ENCODE peak calls at places on chromosomes 2 and 18, in eight cellular contexts. L is GM12892, R is transverse colon, G is HCT116, N is suprapubic skin, M is K562, U is stomach, J is HepG2. P is an unnamed sample.

GRCh38 chr2:20438334-20439192 is 8.3 kb upstream of the RHOB start:
- DNase-seq in G (no peak), L (no peak), R (peak), N (no peak), M (no peak), U (no peak), J (peak), P (no peak)

GRCh38 chr18:79988925-79989361 is 580 bp upstream of the TXNL4A start:
- DNase-seq in L (no peak), G (no peak), U (peak), R (peak), N (no peak), J (no peak), M (no peak), P (no peak)

GRCh38 chr2:160417745-160418397 is 75.7 kb downstream of the RBMS1 start:
- DNase-seq in R (no peak), U (no peak), L (no peak), G (no peak), N (no peak), J (no peak), M (no peak), P (no peak)

GRCh38 chr2:207746131-207746530 is 23.6 kb downstream of the FZD5 start:
- DNase-seq in G (peak), L (peak), N (no peak), U (peak), M (peak), J (peak), R (peak), P (no peak)

GRCh38 chr2:115484983-115485382 is 1042.5 kb downstream of the DPP10 start:
- DNase-seq in L (no peak), N (no peak), G (no peak), M (no peak), U (no peak), J (no peak), R (no peak), P (no peak)

GRCh38 chr2:177262137-177262536 is 2.4 kb downstream of the NFE2L2 start:
- DNase-seq in J (no peak), L (no peak), U (no peak), N (no peak), R (no peak), G (no peak), M (no peak), P (no peak)

GRCh38 chr18:12880532-12880892 is 3.5 kb downstream of the PTPN2 start:
- DNase-seq in U (no peak), J (no peak), G (no peak), M (no peak), L (no peak), R (no peak), N (no peak), P (no peak)

GRCh38 chr2:48545244-48545643 is 15.3 kb downstream of the STON1 start:
- DNase-seq in M (peak), J (peak), N (no peak), R (no peak), G (no peak), U (no peak), L (no peak), P (no peak)

GRCh38 chr18:35662293-35663062 is 80.9 kb downstream of the GALNT1 start:
- DNase-seq in G (no peak), R (no peak), M (no peak), N (no peak), U (no peak), J (no peak), L (no peak), P (no peak)

GRCh38 chr18:45110577-45111506 is 430.2 kb downstream of the SETBP1 start:
- DNase-seq in N (peak), L (no peak), J (no peak), R (no peak), G (no peak), M (no peak), U (no peak), P (no peak)

GRCh38 chr2:206296128-206296527 is 21.7 kb downstream of the ZDBF2 start:
- DNase-seq in L (no peak), R (no peak), U (no peak), J (no peak), N (no peak), M (no peak), G (no peak), P (no peak)

GRCh38 chr18:75248426-75249191 is 38.0 kb downstream of the TSHZ1 start:
- DNase-seq in J (no peak), L (no peak), G (no peak), M (no peak), N (no peak), U (no peak), R (no peak), P (no peak)

GRCh38 chr2:27509326-27509725 is 12.7 kb downstream of the GCKR start:
- DNase-seq in R (no peak), L (no peak), U (no peak), J (no peak), N (no peak), G (no peak), M (no peak), P (no peak)

GRCh38 chr2:215911686-215912085 is 101.7 kb downstream of the MREG start:
- DNase-seq in M (no peak), G (no peak), R (no peak), U (no peak), L (no peak), N (no peak), J (no peak), P (no peak)

GRCh38 chr2:62054029-62054791 is 141.7 kb upstream of the B3GNT2 start:
- DNase-seq in G (no peak), U (no peak), R (no peak), M (no peak), J (no peak), L (no peak), N (no peak), P (no peak)

GRCh38 chr2:114949228-114949804 is 506.9 kb downstream of the DPP10 start:
- DNase-seq in N (no peak), J (no peak), M (no peak), U (no peak), G (no peak), L (no peak), R (no peak), P (no peak)

GRCh38 chr2:84965192-84965516 is 5.8 kb upstream of the KCMF1 start:
- DNase-seq in U (no peak), N (no peak), L (no peak), G (no peak), J (no peak), R (no peak), M (no peak), P (no peak)

GRCh38 chr2:84964406-84965191 is 6.4 kb upstream of the KCMF1 start:
- DNase-seq in M (no peak), L (no peak), N (peak), G (no peak), U (no peak), J (no peak), R (no peak), P (no peak)

GRCh38 chr2:84963692-84964405 is 7.1 kb upstream of the KCMF1 start:
- DNase-seq in R (no peak), L (no peak), J (peak), U (no peak), M (no peak), G (no peak), N (peak), P (no peak)

GRCh38 chr2:84963323-84963691 is 7.7 kb upstream of the KCMF1 start:
- DNase-seq in N (no peak), L (no peak), M (no peak), U (no peak), J (no peak), G (no peak), R (no peak), P (no peak)

DNA sequence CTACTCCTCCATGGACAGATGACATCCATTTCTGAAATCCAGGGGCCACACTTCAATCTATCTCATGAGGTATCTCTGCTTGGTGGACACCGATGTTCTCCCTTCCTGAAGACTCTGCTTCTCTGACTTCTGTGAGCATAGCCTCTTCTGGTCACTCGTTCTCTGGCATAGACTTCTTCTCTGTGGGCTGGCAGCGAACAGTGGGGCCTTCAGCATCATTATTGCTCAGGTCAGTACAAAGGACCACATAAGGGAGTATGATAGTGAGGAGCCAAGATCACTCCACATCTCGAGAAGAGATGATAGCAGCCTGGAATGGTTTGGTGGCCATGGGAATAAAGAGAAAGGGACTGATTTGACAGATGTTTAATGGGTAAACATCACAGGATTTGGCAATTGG is 8.0 kb upstream of the KCMF1 start:
- DNase-seq in J (no peak), N (peak), U (no peak), G (no peak), L (no peak), M (no peak), R (no peak), P (no peak)
- TF ChIP-seq POLR2AphosphoS5 in J (no peak), N (no peak), U (no peak), G (no peak), L (no peak), M (no peak), R (no peak), P (no peak)

GRCh38 chr18:6414723-6415362 is at the start of gene L3MBTL4:
- DNase-seq in U (peak), R (peak), G (no peak), L (peak), N (no peak), M (no peak), J (no peak), P (peak)
- TF ChIP-seq POLR2A in U (no peak), R (no peak), G (no peak), L (no peak), N (no peak), M (no peak), J (peak), P (no peak)

DNA sequence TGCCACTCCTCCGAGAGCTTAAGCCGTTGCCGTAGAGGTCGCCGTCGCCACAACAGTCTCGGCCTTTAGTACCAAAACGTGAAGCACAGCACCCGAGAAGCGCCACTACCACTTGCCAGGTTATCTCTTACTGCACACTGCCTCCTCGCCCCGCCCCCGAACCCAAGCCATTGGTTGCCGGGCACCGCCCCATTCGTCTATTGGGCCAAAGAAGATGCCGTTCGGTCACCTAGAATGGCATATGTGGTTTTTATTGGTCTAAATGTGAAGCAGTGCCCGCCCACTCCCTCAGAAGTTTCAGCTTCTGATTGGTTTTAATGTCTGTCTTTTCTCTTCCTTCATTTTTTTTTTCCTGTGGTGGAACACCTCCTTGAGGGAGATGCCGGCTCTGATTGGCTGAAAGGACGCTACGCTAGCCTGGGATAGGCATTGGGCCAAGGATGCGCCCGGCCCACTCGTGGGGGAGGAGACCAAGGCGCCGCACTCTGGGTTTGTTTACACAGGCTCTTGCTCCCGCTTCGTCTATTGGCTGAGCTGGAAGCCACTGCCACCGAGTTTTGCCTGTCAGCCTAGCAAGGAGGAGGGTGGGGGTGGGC is at the start of gene PAIP2B:
- DNase-seq in G (peak), M (peak), U (peak), N (peak), J (peak), L (peak), R (peak), P (peak)
- TF ChIP-seq POLR2AphosphoS5 in G (peak), M (no peak), U (peak), N (no peak), J (no peak), L (no peak), R (peak), P (no peak)

GRCh38 chr2:54000524-54000923 is 29.7 kb upstream of the PSME4 start:
- DNase-seq in G (no peak), U (no peak), M (peak), N (no peak), L (no peak), R (no peak), J (no peak), P (no peak)
- TF ChIP-seq POLR2A in G (no peak), U (no peak), M (no peak), N (no peak), L (no peak), R (no peak), J (no peak), P (no peak)

GRCh38 chr2:37324536-37324785 is 172 bp downstream of the PRKD3 start:
- DNase-seq in J (peak), M (no peak), R (peak), G (no peak), N (peak), U (no peak), L (no peak), P (no peak)
- TF ChIP-seq POLR2AphosphoS5 in J (peak), M (peak), R (peak), G (peak), N (no peak), U (peak), L (peak), P (peak)

DNA sequence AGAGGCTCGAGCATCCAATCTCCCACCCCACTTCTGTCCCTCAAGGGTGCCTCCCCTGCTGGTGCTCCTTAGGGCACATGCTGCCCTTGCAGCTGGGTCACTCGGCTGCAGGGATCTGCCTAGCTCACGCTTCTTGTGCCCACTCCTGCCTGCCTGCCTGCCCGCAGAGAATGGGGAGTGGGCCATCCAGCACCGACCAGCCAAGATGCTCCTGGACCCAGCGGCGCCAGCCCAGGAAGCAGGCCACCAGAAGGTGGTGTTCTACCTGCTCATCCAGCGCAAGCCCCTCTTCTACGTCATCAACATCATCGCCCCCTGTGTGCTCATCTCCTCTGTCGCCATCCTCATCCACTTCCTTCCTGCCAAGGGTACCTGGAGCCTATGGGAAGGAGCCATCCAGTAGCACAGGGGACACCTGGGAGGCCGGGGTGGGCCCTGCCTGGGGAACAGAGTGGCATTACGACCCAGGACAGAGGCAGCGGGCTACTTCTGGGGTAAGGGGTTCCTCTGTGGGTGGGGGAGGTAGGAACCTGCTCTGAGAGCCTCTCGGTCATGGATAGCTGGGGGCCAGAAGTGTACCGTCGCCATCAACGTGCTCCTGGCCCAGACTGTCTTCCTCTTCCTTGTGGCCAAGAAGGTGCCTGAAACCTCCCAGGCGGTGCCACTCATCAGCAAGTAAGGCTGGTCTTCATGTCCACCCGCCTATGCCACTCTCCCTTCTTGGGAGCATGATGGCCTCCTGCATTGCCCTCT is 3.4 kb downstream of the CHRNG start:
- DNase-seq in L (no peak), G (no peak), J (no peak), U (no peak), M (no peak), R (no peak), N (peak), P (no peak)
- TF ChIP-seq POLR2A in L (no peak), G (no peak), J (peak), U (no peak), M (peak), R (no peak), N (no peak), P (peak)

GRCh38 chr2:70467831-70468810 is 85.5 kb downstream of the TGFA start:
- DNase-seq in U (no peak), L (no peak), R (no peak), M (no peak), J (no peak), G (no peak), N (no peak), P (no peak)

GRCh38 chr2:70471129-70471528 is 82.5 kb downstream of the TGFA start:
- DNase-seq in M (no peak), L (no peak), U (no peak), G (no peak), J (no peak), R (no peak), N (no peak), P (no peak)

GRCh38 chr2:70468898-70469297 is 84.7 kb downstream of the TGFA start:
- DNase-seq in G (no peak), L (no peak), J (no peak), N (no peak), R (no peak), U (no peak), M (no peak), P (no peak)

GRCh38 chr2:70469435-70469834 is 84.2 kb downstream of the TGFA start:
- DNase-seq in U (no peak), M (no peak), G (no peak), N (no peak), J (no peak), L (no peak), R (no peak), P (no peak)

GRCh38 chr2:70469961-70470360 is 83.7 kb downstream of the TGFA start:
- DNase-seq in U (no peak), L (no peak), N (no peak), G (no peak), M (no peak), R (no peak), J (no peak), P (no peak)
- TF ChIP-seq POLR2AphosphoS5 in U (no peak), L (no peak), N (no peak), G (no peak), M (no peak), R (no peak), J (no peak), P (no peak)

GRCh38 chr2:174486614-174487535 is at the start of gene GPR155:
- DNase-seq in L (peak), U (peak), R (peak), M (peak), N (peak), G (peak), J (peak), P (peak)
- TF ChIP-seq POLR2A in L (peak), U (no peak), R (peak), M (peak), N (no peak), G (peak), J (peak), P (peak)

GRCh38 chr2:23924589-23925359 is 2.1 kb downstream of the ATAD2B start:
- DNase-seq in L (no peak), G (no peak), R (no peak), U (no peak), J (no peak), M (no peak), N (no peak), P (no peak)

GRCh38 chr2:23926750-23927627 is at the start of gene ATAD2B:
- DNase-seq in G (peak), N (peak), M (peak), R (peak), U (peak), L (peak), J (peak), P (peak)

GRCh38 chr2:23926289-23926749 is 604 bp downstream of the ATAD2B start:
- DNase-seq in G (no peak), N (peak), J (no peak), L (no peak), M (no peak), R (no peak), U (peak), P (peak)

GRCh38 chr2:23925702-23926288 is 1.1 kb downstream of the ATAD2B start:
- DNase-seq in N (peak), J (peak), R (peak), M (no peak), G (no peak), U (peak), L (peak), P (peak)
- TF ChIP-seq POLR2AphosphoS5 in N (no peak), J (no peak), R (peak), M (peak), G (no peak), U (peak), L (peak), P (peak)

DNA sequence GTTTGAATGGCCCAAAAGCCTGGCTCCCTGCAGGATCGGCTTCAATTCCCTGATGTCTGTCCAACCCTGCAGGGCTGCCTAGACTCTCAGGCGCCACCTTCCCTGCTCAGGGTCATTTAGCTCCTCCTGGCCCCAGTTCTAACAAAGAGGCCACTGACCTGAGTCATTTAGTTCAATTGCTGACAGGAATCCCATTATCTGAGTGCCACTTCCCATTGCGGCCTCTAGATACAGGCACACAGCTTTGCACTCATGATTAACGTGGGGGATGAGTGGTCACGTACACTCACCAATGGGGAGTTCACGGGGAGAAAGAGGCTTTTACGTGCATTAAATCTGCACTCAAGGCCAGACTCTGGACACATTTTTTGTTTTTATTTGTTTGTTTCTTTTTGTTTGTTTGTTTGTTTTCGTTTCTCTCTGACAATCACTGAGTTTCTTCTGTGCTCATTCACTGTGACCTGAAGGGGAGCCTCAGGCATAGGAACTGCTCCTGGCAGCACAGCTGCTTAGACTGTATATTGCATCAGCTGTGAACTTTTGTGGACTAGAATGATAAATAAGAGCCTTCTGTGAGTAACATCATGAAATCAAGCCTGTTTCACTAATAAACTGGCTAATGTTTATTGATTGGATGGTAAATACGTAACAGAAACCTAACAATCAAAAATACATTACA is 118.9 kb upstream of the CTNNA2 start:
- DNase-seq in J (peak), M (no peak), U (no peak), L (no peak), R (no peak), N (no peak), G (no peak), P (no peak)
- TF ChIP-seq POLR2A in J (no peak), M (no peak), U (no peak), L (no peak), R (no peak), N (no peak), G (no peak), P (no peak)

P was measured in GM12891.